ENCODE peak calls at places on chromosomes 4 and X, in six cellular contexts. Q is RPMI8226, S is EL, B is putamen, L is H4, W is cerebellum. F is an unnamed sample.

GRCh38 chr4:24892778-24893177 is 20.1 kb downstream of the CCDC149 start:
- DNase-seq in Q (no peak), S (no peak), B (no peak), L (no peak), W (no peak), F (no peak)

GRCh38 chr4:6749340-6750171 is 33.0 kb upstream of the KIAA0232 start:
- DNase-seq in Q (no peak), S (peak), B (no peak), L (peak), W (no peak), F (no peak)

GRCh38 chr4:70715097-70715496 is 6.7 kb upstream of the RUFY3 start:
- DNase-seq in Q (no peak), S (no peak), B (no peak), L (no peak), W (no peak), F (peak)

GRCh38 chr4:52028970-52029369 is 8.8 kb upstream of the LRRC66 start:
- DNase-seq in Q (no peak), S (peak), B (no peak), L (peak), W (no peak), F (peak)

GRCh38 chr4:122588453-122589238 is 32.2 kb downstream of the IL21 start:
- DNase-seq in Q (no peak), S (peak), B (no peak), L (no peak), W (no peak), F (peak)

GRCh38 chr4:83247415-83248357 is 36.9 kb downstream of the COQ2 start:
- DNase-seq in Q (no peak), S (no peak), B (no peak), L (no peak), W (no peak), F (no peak)

GRCh38 chrX:46628406-46629371 is 55.1 kb downstream of the CHST7 start:
- DNase-seq in Q (peak), S (peak), B (no peak), L (peak), W (no peak), F (peak)

GRCh38 chr4:39044947-39045734 is 12.9 kb upstream of the TMEM156 start:
- DNase-seq in Q (peak), S (peak), B (no peak), L (no peak), W (no peak), F (peak)